ENCODE peak calls at places on chromosomes 1 and 21, in six cellular contexts. N is left lung, L is dorsolateral prefrontal cortex, U is H7, R is substantia nigra, Z is RPMI7951. S is an unnamed sample.

GRCh38 chr1:1963570-1963969 is 40.0 kb downstream of the CFAP74 start:
- DNase-seq in L (no peak), U (no peak), R (no peak), N (no peak), Z (no peak), S (no peak)

GRCh38 chr1:221576268-221576667 is 165.6 kb downstream of the DUSP10 start:
- DNase-seq in R (no peak), Z (peak), U (no peak), L (no peak), N (no peak), S (peak)

GRCh38 chr1:67685067-67685557 is at the start of gene GADD45A:
- DNase-seq in L (peak), R (peak), N (peak), Z (peak), U (peak), S (peak)

GRCh38 chr1:76281306-76281705 is 206.8 kb downstream of the ST6GALNAC3 start:
- DNase-seq in Z (no peak), N (no peak), U (no peak), L (peak), R (no peak), S (no peak)

GRCh38 chr1:975896-976683 is 5.8 kb downstream of the PERM1 start:
- DNase-seq in N (peak), L (no peak), R (no peak), U (peak), Z (peak), S (peak)

GRCh38 chr1:54814148-54814498 is 13.0 kb upstream of the TTC22 start:
- DNase-seq in U (peak), Z (no peak), N (no peak), L (no peak), R (no peak), S (no peak)

GRCh38 chr21:42518626-42519025 is 5.0 kb downstream of the SLC37A1 start:
- DNase-seq in L (no peak), R (no peak), N (no peak), U (no peak), Z (no peak), S (no peak)

GRCh38 chr1:31383967-31384366 is 11.1 kb upstream of the FABP3 start:
- DNase-seq in Z (no peak), U (no peak), N (no peak), L (no peak), R (no peak), S (no peak)

GRCh38 chr1:244316407-244316806 is 135.3 kb downstream of the ADSS2 start:
- DNase-seq in R (no peak), N (no peak), L (no peak), Z (no peak), U (no peak), S (no peak)

GRCh38 chr1:67897270-67897949 is 64.1 kb upstream of the GNG12 start:
- DNase-seq in U (no peak), L (no peak), R (no peak), N (no peak), Z (no peak), S (no peak)

GRCh38 chr1:181423301-181423918 is 59.9 kb upstream of the CACNA1E start:
- DNase-seq in U (peak), L (peak), Z (peak), R (peak), N (no peak), S (peak)

GRCh38 chr1:5990913-5991783 is 1.1 kb downstream of the NPHP4 start:
- DNase-seq in N (peak), R (no peak), Z (peak), U (peak), L (no peak), S (peak)

GRCh38 chr1:24416666-24417391 is 1.2 kb downstream of the NIPAL3 start:
- DNase-seq in Z (peak), R (no peak), N (no peak), L (no peak), U (no peak), S (peak)

GRCh38 chr21:45115141-45115540 is 40.8 kb downstream of the ADARB1 start:
- DNase-seq in N (no peak), L (no peak), Z (no peak), U (no peak), R (no peak), S (no peak)

GRCh38 chr1:235933483-235934116 is 66.9 kb upstream of the LYST start:
- DNase-seq in R (no peak), U (peak), Z (no peak), N (no peak), L (no peak), S (no peak)

GRCh38 chr1:214259353-214259982 is 21.5 kb upstream of the SMYD2 start:
- DNase-seq in Z (peak), U (no peak), N (no peak), L (no peak), R (no peak), S (peak)

S was measured in foreskin keratinocyte.